ENCODE peak calls at places on chromosomes 11 and 22, in ten cellular contexts. One of them, this sample, is unnamed.
A peak's percentile ranks its signal among the peaks of the same experiment; 100 is the strongest.

GRCh38 chr11:73461335-73461840 is 85.2 kb downstream of the RELT start:
- DNase-seq in tibial artery: no peak
- DNase-seq in stomach: no peak
- DNase-seq in fibroblast of the aortic adventitia: no peak
- DNase-seq in AG10803: peak; percentile 9
- DNase-seq in skeletal muscle cell: no peak
- DNase-seq in naive thymus-derived CD4-positive, alpha-beta T cell: no peak
- DNase-seq in OCI-LY7: no peak
- DNase-seq in tibial nerve: no peak
- DNase-seq in CD8-positive, alpha-beta memory T cell: no peak
- DNase-seq in this sample: no peak

GRCh38 chr11:35526370-35526792 is 965 bp upstream of the PAMR1 start:
- DNase-seq in tibial artery: no peak
- DNase-seq in stomach: no peak
- DNase-seq in fibroblast of the aortic adventitia: peak; percentile 60
- DNase-seq in AG10803: peak; percentile 34
- DNase-seq in skeletal muscle cell: no peak
- DNase-seq in naive thymus-derived CD4-positive, alpha-beta T cell: no peak
- DNase-seq in OCI-LY7: no peak
- DNase-seq in tibial nerve: no peak
- DNase-seq in CD8-positive, alpha-beta memory T cell: no peak
- DNase-seq in this sample: no peak

GRCh38 chr11:18203723-18204122 is 31.1 kb downstream of the MRGPRX4 start:
- DNase-seq in tibial artery: no peak
- DNase-seq in stomach: no peak
- DNase-seq in fibroblast of the aortic adventitia: peak; percentile 9
- DNase-seq in AG10803: no peak
- DNase-seq in skeletal muscle cell: no peak
- DNase-seq in naive thymus-derived CD4-positive, alpha-beta T cell: no peak
- DNase-seq in OCI-LY7: no peak
- DNase-seq in tibial nerve: no peak
- DNase-seq in CD8-positive, alpha-beta memory T cell: no peak
- DNase-seq in this sample: peak; percentile 15

GRCh38 chr11:125935056-125935455 is 10.8 kb upstream of the VSIG10L2 start:
- DNase-seq in tibial artery: no peak
- DNase-seq in stomach: no peak
- DNase-seq in fibroblast of the aortic adventitia: no peak
- DNase-seq in AG10803: no peak
- DNase-seq in skeletal muscle cell: no peak
- DNase-seq in naive thymus-derived CD4-positive, alpha-beta T cell: no peak
- DNase-seq in OCI-LY7: no peak
- DNase-seq in tibial nerve: no peak
- DNase-seq in CD8-positive, alpha-beta memory T cell: no peak
- DNase-seq in this sample: no peak

GRCh38 chr11:74142624-74143023 is 28.2 kb downstream of the C2CD3 start:
- DNase-seq in tibial artery: no peak
- DNase-seq in stomach: no peak
- DNase-seq in fibroblast of the aortic adventitia: no peak
- DNase-seq in AG10803: no peak
- DNase-seq in skeletal muscle cell: no peak
- DNase-seq in naive thymus-derived CD4-positive, alpha-beta T cell: no peak
- DNase-seq in OCI-LY7: no peak
- DNase-seq in tibial nerve: no peak
- DNase-seq in CD8-positive, alpha-beta memory T cell: no peak
- DNase-seq in this sample: no peak

GRCh38 chr11:110491577-110492352 is 62.0 kb downstream of the FDX1 start:
- DNase-seq in tibial artery: no peak
- DNase-seq in stomach: no peak
- DNase-seq in fibroblast of the aortic adventitia: peak; percentile 19
- DNase-seq in AG10803: peak; percentile 8
- DNase-seq in skeletal muscle cell: no peak
- DNase-seq in naive thymus-derived CD4-positive, alpha-beta T cell: no peak
- DNase-seq in OCI-LY7: no peak
- DNase-seq in tibial nerve: no peak
- DNase-seq in CD8-positive, alpha-beta memory T cell: no peak
- DNase-seq in this sample: no peak

GRCh38 chr22:45869448-45869847 is 107.5 kb downstream of the WNT7B start:
- DNase-seq in tibial artery: no peak
- DNase-seq in stomach: peak; percentile 19
- DNase-seq in fibroblast of the aortic adventitia: no peak
- DNase-seq in AG10803: no peak
- DNase-seq in skeletal muscle cell: no peak
- DNase-seq in naive thymus-derived CD4-positive, alpha-beta T cell: no peak
- DNase-seq in OCI-LY7: no peak
- DNase-seq in tibial nerve: no peak
- DNase-seq in CD8-positive, alpha-beta memory T cell: no peak
- DNase-seq in this sample: no peak

GRCh38 chr22:17846326-17846992 is 72.2 kb upstream of the BID start:
- DNase-seq in tibial artery: peak; percentile 77
- DNase-seq in stomach: no peak
- DNase-seq in fibroblast of the aortic adventitia: peak; percentile 82
- DNase-seq in AG10803: peak; percentile 72
- DNase-seq in skeletal muscle cell: no peak
- DNase-seq in naive thymus-derived CD4-positive, alpha-beta T cell: no peak
- DNase-seq in OCI-LY7: no peak
- DNase-seq in tibial nerve: peak; percentile 8
- DNase-seq in CD8-positive, alpha-beta memory T cell: no peak
- DNase-seq in this sample: no peak

GRCh38 chr11:117488996-117489952 is 161.6 kb downstream of the CEP164 start:
- DNase-seq in tibial artery: no peak
- DNase-seq in stomach: no peak
- DNase-seq in fibroblast of the aortic adventitia: no peak
- DNase-seq in AG10803: no peak
- DNase-seq in skeletal muscle cell: no peak
- DNase-seq in naive thymus-derived CD4-positive, alpha-beta T cell: no peak
- DNase-seq in OCI-LY7: no peak
- DNase-seq in tibial nerve: no peak
- DNase-seq in CD8-positive, alpha-beta memory T cell: no peak
- DNase-seq in this sample: no peak

DNA sequence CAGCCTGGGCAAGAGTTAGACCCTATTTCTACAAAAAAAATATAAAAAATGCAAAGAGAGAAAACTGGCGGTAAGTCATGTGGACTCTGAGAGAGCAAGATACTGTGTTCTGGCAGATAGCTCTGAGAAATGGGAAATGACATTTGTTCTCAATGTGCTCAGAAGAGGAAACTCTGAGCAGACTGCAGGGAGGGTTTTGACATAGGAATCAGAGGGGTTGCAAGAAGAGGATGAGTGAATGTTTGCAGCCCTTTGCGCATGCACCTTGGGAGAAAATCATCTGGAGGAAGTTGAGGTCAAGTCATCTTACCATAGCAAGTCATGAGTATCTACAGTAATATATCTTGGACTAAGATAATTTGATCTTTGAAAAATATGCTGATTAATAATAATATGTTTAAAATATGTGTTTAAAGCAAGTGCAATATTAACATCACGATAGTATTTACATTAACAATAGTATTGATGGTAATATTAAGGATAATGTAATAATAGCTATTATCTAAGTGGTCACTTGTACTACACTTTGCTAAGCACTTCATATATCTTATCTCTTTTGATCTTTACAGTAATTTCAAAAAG is 2.6 kb downstream of the ACER3 start:
- DNase-seq in tibial artery: no peak
- DNase-seq in stomach: no peak
- DNase-seq in fibroblast of the aortic adventitia: no peak
- DNase-seq in AG10803: no peak
- DNase-seq in skeletal muscle cell: no peak
- DNase-seq in naive thymus-derived CD4-positive, alpha-beta T cell: no peak
- DNase-seq in OCI-LY7: no peak
- DNase-seq in tibial nerve: no peak
- DNase-seq in CD8-positive, alpha-beta memory T cell: no peak
- DNase-seq in this sample: peak; percentile 23
- H3K4me3 ChIP-seq in tibial artery: no peak overlapping the region
- H3K4me3 ChIP-seq in stomach: no peak overlapping the region
- H3K4me3 ChIP-seq in fibroblast of the aortic adventitia: no peak overlapping the region
- H3K4me3 ChIP-seq in AG10803: no peak overlapping the region
- H3K4me3 ChIP-seq in skeletal muscle cell: no peak overlapping the region
- H3K4me3 ChIP-seq in naive thymus-derived CD4-positive, alpha-beta T cell: no peak overlapping the region
- H3K4me3 ChIP-seq in OCI-LY7: no peak overlapping the region
- H3K4me3 ChIP-seq in tibial nerve: no peak overlapping the region
- H3K4me3 ChIP-seq in CD8-positive, alpha-beta memory T cell: no peak overlapping the region
- H3K4me3 ChIP-seq in this sample: no peak overlapping the region

GRCh38 chr11:134071766-134072403 is 3.0 kb downstream of the JAM3 start:
- DNase-seq in tibial artery: no peak
- DNase-seq in stomach: no peak
- DNase-seq in fibroblast of the aortic adventitia: no peak
- DNase-seq in AG10803: peak; percentile 28
- DNase-seq in skeletal muscle cell: no peak
- DNase-seq in naive thymus-derived CD4-positive, alpha-beta T cell: no peak
- DNase-seq in OCI-LY7: no peak
- DNase-seq in tibial nerve: no peak
- DNase-seq in CD8-positive, alpha-beta memory T cell: no peak
- DNase-seq in this sample: no peak

GRCh38 chr11:134071306-134071705 is 2.4 kb downstream of the JAM3 start:
- DNase-seq in tibial artery: no peak
- DNase-seq in stomach: no peak
- DNase-seq in fibroblast of the aortic adventitia: no peak
- DNase-seq in AG10803: no peak
- DNase-seq in skeletal muscle cell: no peak
- DNase-seq in naive thymus-derived CD4-positive, alpha-beta T cell: no peak
- DNase-seq in OCI-LY7: no peak
- DNase-seq in tibial nerve: no peak
- DNase-seq in CD8-positive, alpha-beta memory T cell: no peak
- DNase-seq in this sample: no peak

GRCh38 chr11:134069426-134069921 is 602 bp downstream of the JAM3 start:
- DNase-seq in tibial artery: no peak
- DNase-seq in stomach: no peak
- DNase-seq in fibroblast of the aortic adventitia: no peak
- DNase-seq in AG10803: peak; percentile 27
- DNase-seq in skeletal muscle cell: no peak
- DNase-seq in naive thymus-derived CD4-positive, alpha-beta T cell: no peak
- DNase-seq in OCI-LY7: no peak
- DNase-seq in tibial nerve: no peak
- DNase-seq in CD8-positive, alpha-beta memory T cell: no peak
- DNase-seq in this sample: no peak

GRCh38 chr11:134068829-134069425 is at the start of gene JAM3:
- DNase-seq in tibial artery: peak; percentile 97
- DNase-seq in stomach: peak; percentile 87
- DNase-seq in fibroblast of the aortic adventitia: peak; percentile 91
- DNase-seq in AG10803: peak; percentile 93
- DNase-seq in skeletal muscle cell: peak; percentile 70
- DNase-seq in naive thymus-derived CD4-positive, alpha-beta T cell: peak; percentile 96
- DNase-seq in OCI-LY7: peak; percentile 44
- DNase-seq in tibial nerve: peak; percentile 91
- DNase-seq in CD8-positive, alpha-beta memory T cell: peak; percentile 94
- DNase-seq in this sample: peak; percentile 89

DNA sequence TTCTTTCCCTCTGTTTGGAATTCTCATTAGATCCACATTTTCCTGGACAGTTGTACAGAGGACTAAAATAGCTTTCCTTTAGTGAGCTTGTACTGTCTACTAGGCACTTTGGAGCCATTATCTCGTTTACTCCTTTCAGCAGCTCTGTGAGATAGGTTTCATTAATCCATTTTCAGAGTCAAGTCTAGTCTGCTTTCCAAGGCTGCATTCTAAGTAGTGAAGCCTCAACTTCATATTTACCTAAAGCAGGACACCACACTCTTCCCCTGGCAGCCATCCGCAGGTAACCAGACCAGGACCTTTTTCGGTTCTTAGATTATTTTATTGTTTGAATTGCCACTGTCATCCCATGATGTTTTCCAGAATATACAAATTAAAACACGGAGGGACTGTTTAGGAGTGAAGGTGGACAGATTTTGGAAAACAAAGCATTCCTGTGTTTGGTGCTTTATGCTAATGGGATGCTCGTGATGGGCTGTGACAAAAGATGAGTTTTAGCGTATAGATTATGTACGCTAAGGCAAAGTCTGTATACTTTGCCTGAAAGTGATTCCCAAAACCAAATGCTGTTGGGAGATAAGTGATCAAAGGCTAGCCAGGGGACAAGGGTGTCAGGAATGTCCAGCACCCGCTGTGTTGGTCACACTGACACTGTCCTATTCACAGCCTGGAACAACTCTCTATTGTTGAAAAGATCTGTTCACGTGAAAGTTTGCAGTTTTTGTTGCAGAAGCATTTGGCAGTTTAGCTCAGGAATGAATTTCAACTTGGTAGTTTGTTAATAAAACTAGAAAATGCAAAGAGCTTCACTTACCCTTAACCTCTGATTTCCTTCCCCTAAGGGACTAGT is 1.3 kb downstream of the JAM3 start:
- DNase-seq in tibial artery: no peak
- DNase-seq in stomach: no peak
- DNase-seq in fibroblast of the aortic adventitia: no peak
- DNase-seq in AG10803: no peak
- DNase-seq in skeletal muscle cell: no peak
- DNase-seq in naive thymus-derived CD4-positive, alpha-beta T cell: no peak
- DNase-seq in OCI-LY7: no peak
- DNase-seq in tibial nerve: no peak
- DNase-seq in CD8-positive, alpha-beta memory T cell: no peak
- DNase-seq in this sample: no peak
- H3K4me3 ChIP-seq in tibial artery: peak overlapping the region; percentile 95
- H3K4me3 ChIP-seq in stomach: no peak overlapping the region
- H3K4me3 ChIP-seq in fibroblast of the aortic adventitia: peak overlapping the region; percentile 91
- H3K4me3 ChIP-seq in AG10803: peak overlapping the region; percentile 84
- H3K4me3 ChIP-seq in skeletal muscle cell: peak overlapping the region; percentile 83
- H3K4me3 ChIP-seq in naive thymus-derived CD4-positive, alpha-beta T cell: no peak overlapping the region
- H3K4me3 ChIP-seq in OCI-LY7: no peak overlapping the region
- H3K4me3 ChIP-seq in tibial nerve: peak overlapping the region; percentile 67
- H3K4me3 ChIP-seq in CD8-positive, alpha-beta memory T cell: no peak overlapping the region
- H3K4me3 ChIP-seq in this sample: peak overlapping the region; percentile 70

GRCh38 chr11:119423459-119424254 is 685 bp upstream of the THY1 start:
- DNase-seq in tibial artery: no peak
- DNase-seq in stomach: no peak
- DNase-seq in fibroblast of the aortic adventitia: no peak
- DNase-seq in AG10803: no peak
- DNase-seq in skeletal muscle cell: no peak
- DNase-seq in naive thymus-derived CD4-positive, alpha-beta T cell: no peak
- DNase-seq in OCI-LY7: no peak
- DNase-seq in tibial nerve: no peak
- DNase-seq in CD8-positive, alpha-beta memory T cell: no peak
- DNase-seq in this sample: no peak
- H3K4me3 ChIP-seq in tibial artery: peak overlapping the region; percentile 44
- H3K4me3 ChIP-seq in stomach: peak overlapping the region; percentile 44
- H3K4me3 ChIP-seq in fibroblast of the aortic adventitia: peak overlapping the region; percentile 82
- H3K4me3 ChIP-seq in AG10803: peak overlapping the region; percentile 93
- H3K4me3 ChIP-seq in skeletal muscle cell: peak overlapping the region; percentile 64
- H3K4me3 ChIP-seq in naive thymus-derived CD4-positive, alpha-beta T cell: no peak overlapping the region
- H3K4me3 ChIP-seq in OCI-LY7: no peak overlapping the region
- H3K4me3 ChIP-seq in tibial nerve: no peak overlapping the region
- H3K4me3 ChIP-seq in CD8-positive, alpha-beta memory T cell: no peak overlapping the region
- H3K4me3 ChIP-seq in this sample: peak overlapping the region; percentile 81

DNA sequence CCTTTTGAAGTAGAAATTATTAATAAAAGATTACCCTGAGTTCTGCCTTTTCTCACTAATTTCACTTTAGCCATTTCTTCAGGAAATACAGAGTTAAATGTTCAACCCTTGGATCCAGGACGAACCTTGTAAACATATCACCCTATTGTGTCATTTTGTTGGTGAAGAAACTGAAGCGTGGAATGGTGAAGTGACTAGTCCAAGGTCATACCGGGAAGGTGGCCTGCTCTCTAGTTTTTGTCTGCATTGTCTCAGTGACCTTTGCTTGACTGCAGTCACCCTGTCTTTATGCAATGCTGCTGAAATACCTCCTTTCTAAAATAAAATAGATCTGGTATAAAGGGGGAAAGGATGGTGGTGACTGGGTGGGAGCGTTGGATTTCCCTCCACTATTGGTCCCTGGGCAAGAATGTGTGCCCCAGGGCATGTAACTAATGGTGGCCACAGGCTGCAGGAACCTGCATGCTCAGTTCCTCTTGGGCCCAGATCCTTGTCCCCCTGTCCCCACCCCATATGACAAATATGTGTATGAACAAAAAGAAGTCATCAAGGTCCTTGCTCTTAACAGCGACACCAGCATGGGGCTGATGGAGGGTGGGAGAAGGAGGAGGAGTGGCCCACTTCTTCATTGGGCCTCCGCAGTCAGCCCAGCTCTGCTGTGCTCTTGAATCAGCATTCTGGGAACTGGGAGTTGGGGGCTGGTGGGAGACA is 977 bp upstream of the SORL1-AS1 start:
- DNase-seq in tibial artery: no peak
- DNase-seq in stomach: no peak
- DNase-seq in fibroblast of the aortic adventitia: no peak
- DNase-seq in AG10803: no peak
- DNase-seq in skeletal muscle cell: no peak
- DNase-seq in naive thymus-derived CD4-positive, alpha-beta T cell: no peak
- DNase-seq in OCI-LY7: peak; percentile 57
- DNase-seq in tibial nerve: no peak
- DNase-seq in CD8-positive, alpha-beta memory T cell: no peak
- DNase-seq in this sample: no peak
- H3K4me3 ChIP-seq in tibial artery: peak overlapping the region; percentile 92
- H3K4me3 ChIP-seq in stomach: no peak overlapping the region
- H3K4me3 ChIP-seq in fibroblast of the aortic adventitia: no peak overlapping the region
- H3K4me3 ChIP-seq in AG10803: no peak overlapping the region
- H3K4me3 ChIP-seq in skeletal muscle cell: no peak overlapping the region
- H3K4me3 ChIP-seq in naive thymus-derived CD4-positive, alpha-beta T cell: peak overlapping the region; percentile 80
- H3K4me3 ChIP-seq in OCI-LY7: peak overlapping the region; percentile 89
- H3K4me3 ChIP-seq in tibial nerve: no peak overlapping the region
- H3K4me3 ChIP-seq in CD8-positive, alpha-beta memory T cell: peak overlapping the region; percentile 87
- H3K4me3 ChIP-seq in this sample: no peak overlapping the region